ENCODE peak calls at places on chromosomes 1 and 21, in four cellular contexts. One of them, this sample, is unnamed.

GRCh38 chr1:64675718-64676345 is 69.0 kb upstream of the RAVER2 start:
- DNase-seq in IMR-90: peak; percentile 37
- DNase-seq in SK-N-SH: peak; percentile 41
- DNase-seq in OCI-LY7: peak; percentile 13
- DNase-seq in this sample: no peak

GRCh38 chr1:114229368-114229767 is 75.7 kb upstream of the SYT6 start:
- DNase-seq in SK-N-SH: no peak
- DNase-seq in IMR-90: no peak
- DNase-seq in OCI-LY7: no peak
- DNase-seq in this sample: no peak

GRCh38 chr1:41882068-41882477 is 36.6 kb downstream of the HIVEP3 start:
- DNase-seq in SK-N-SH: no peak
- DNase-seq in IMR-90: no peak
- DNase-seq in OCI-LY7: no peak
- DNase-seq in this sample: no peak

GRCh38 chr1:111639602-111640198 is 20.1 kb downstream of the RAP1A start:
- DNase-seq in SK-N-SH: no peak
- DNase-seq in OCI-LY7: no peak
- DNase-seq in IMR-90: no peak
- DNase-seq in this sample: no peak

GRCh38 chr1:101175474-101175873 is 61.3 kb upstream of the S1PR1 start:
- DNase-seq in SK-N-SH: no peak
- DNase-seq in IMR-90: no peak
- DNase-seq in OCI-LY7: no peak
- DNase-seq in this sample: no peak

GRCh38 chr1:156452863-156453262 is 47.7 kb downstream of the MEF2D start:
- DNase-seq in SK-N-SH: no peak
- DNase-seq in IMR-90: no peak
- DNase-seq in OCI-LY7: no peak
- DNase-seq in this sample: no peak

GRCh38 chr1:218439541-218440295 is 94.6 kb downstream of the TGFB2 start:
- DNase-seq in IMR-90: peak; percentile 15
- DNase-seq in OCI-LY7: no peak
- DNase-seq in SK-N-SH: no peak
- DNase-seq in this sample: no peak

GRCh38 chr1:185938396-185938795 is 204.2 kb downstream of the HMCN1 start:
- DNase-seq in IMR-90: peak; percentile 4
- DNase-seq in SK-N-SH: no peak
- DNase-seq in OCI-LY7: no peak
- DNase-seq in this sample: no peak

GRCh38 chr21:38716942-38717341 is 88.8 kb upstream of the ETS2 start:
- DNase-seq in OCI-LY7: no peak
- DNase-seq in IMR-90: peak; percentile 12
- DNase-seq in SK-N-SH: no peak
- DNase-seq in this sample: no peak

GRCh38 chr21:37478821-37479220 is 112.2 kb downstream of the DYRK1A start:
- DNase-seq in IMR-90: no peak
- DNase-seq in OCI-LY7: no peak
- DNase-seq in SK-N-SH: no peak
- DNase-seq in this sample: no peak

GRCh38 chr1:118973032-118973431 is 15.1 kb downstream of the TBX15 start:
- DNase-seq in OCI-LY7: no peak
- DNase-seq in IMR-90: no peak
- DNase-seq in SK-N-SH: no peak
- DNase-seq in this sample: no peak

GRCh38 chr1:165403835-165404482 is 41.0 kb downstream of the RXRG start:
- DNase-seq in IMR-90: no peak
- DNase-seq in SK-N-SH: peak; percentile 55
- DNase-seq in OCI-LY7: peak; percentile 22
- DNase-seq in this sample: peak; percentile 12

GRCh38 chr1:211829343-211830054 is 1.1 kb downstream of the LPGAT1 start:
- DNase-seq in IMR-90: no peak
- DNase-seq in SK-N-SH: peak; percentile 78
- DNase-seq in OCI-LY7: no peak
- DNase-seq in this sample: no peak

GRCh38 chr1:94304553-94304952 is 67.2 kb upstream of the ARHGAP29 start:
- DNase-seq in OCI-LY7: no peak
- DNase-seq in SK-N-SH: no peak
- DNase-seq in IMR-90: no peak
- DNase-seq in this sample: no peak

GRCh38 chr1:24289937-24290595 is 29.1 kb upstream of the GRHL3 start:
- DNase-seq in IMR-90: peak; percentile 81
- DNase-seq in SK-N-SH: peak; percentile 65
- DNase-seq in OCI-LY7: no peak
- DNase-seq in this sample: no peak

GRCh38 chr1:114540202-114540601 is 29.2 kb upstream of the TRIM33 start:
- DNase-seq in IMR-90: no peak
- DNase-seq in SK-N-SH: no peak
- DNase-seq in OCI-LY7: no peak
- DNase-seq in this sample: no peak

GRCh38 chr1:37189111-37189510 is 154.8 kb upstream of the GRIK3 start:
- DNase-seq in IMR-90: no peak
- DNase-seq in SK-N-SH: no peak
- DNase-seq in OCI-LY7: peak; percentile 6
- DNase-seq in this sample: no peak

GRCh38 chr1:246773213-246773641 is 49.0 kb downstream of the SCCPDH start:
- DNase-seq in OCI-LY7: peak; percentile 85
- DNase-seq in IMR-90: no peak
- DNase-seq in SK-N-SH: no peak
- DNase-seq in this sample: no peak

GRCh38 chr1:183185941-183186490 is at the start of gene LAMC2:
- DNase-seq in OCI-LY7: no peak
- DNase-seq in IMR-90: peak; percentile 52
- DNase-seq in SK-N-SH: no peak
- DNase-seq in this sample: no peak

GRCh38 chr1:178055779-178056471 is 38.0 kb upstream of the RASAL2 start:
- DNase-seq in SK-N-SH: no peak
- DNase-seq in OCI-LY7: peak; percentile 3
- DNase-seq in IMR-90: peak; percentile 25
- DNase-seq in this sample: no peak

GRCh38 chr1:4324621-4325020 is 329.8 kb upstream of the AJAP1 start:
- DNase-seq in OCI-LY7: no peak
- DNase-seq in IMR-90: no peak
- DNase-seq in SK-N-SH: no peak
- DNase-seq in this sample: no peak

GRCh38 chr1:211839106-211839505 is 8.5 kb upstream of the LPGAT1 start:
- DNase-seq in OCI-LY7: no peak
- DNase-seq in SK-N-SH: no peak
- DNase-seq in IMR-90: no peak
- DNase-seq in this sample: no peak

GRCh38 chr1:18062180-18062579 is 45.4 kb upstream of the IGSF21 start:
- DNase-seq in IMR-90: no peak
- DNase-seq in OCI-LY7: peak; percentile 4
- DNase-seq in SK-N-SH: no peak
- DNase-seq in this sample: no peak

GRCh38 chr1:66135165-66135564 is 342.5 kb downstream of the PDE4B start:
- DNase-seq in IMR-90: no peak
- DNase-seq in OCI-LY7: no peak
- DNase-seq in SK-N-SH: no peak
- DNase-seq in this sample: no peak

GRCh38 chr1:164767257-164768044 is 208.5 kb downstream of the PBX1 start:
- DNase-seq in IMR-90: peak; percentile 98
- DNase-seq in OCI-LY7: no peak
- DNase-seq in SK-N-SH: no peak
- DNase-seq in this sample: no peak

GRCh38 chr1:156510709-156511108 is 10.1 kb upstream of the MEF2D start:
- DNase-seq in IMR-90: peak; percentile 85
- DNase-seq in OCI-LY7: no peak
- DNase-seq in SK-N-SH: no peak
- DNase-seq in this sample: no peak

GRCh38 chr1:6141601-6142000 is 38.5 kb downstream of the CHD5 start:
- DNase-seq in OCI-LY7: peak; percentile 39
- DNase-seq in SK-N-SH: no peak
- DNase-seq in IMR-90: no peak
- DNase-seq in this sample: no peak

GRCh38 chr1:192580351-192580962 is 4.9 kb downstream of the RGS1 start:
- DNase-seq in IMR-90: peak; percentile 68
- DNase-seq in SK-N-SH: no peak
- DNase-seq in OCI-LY7: peak; percentile 48
- DNase-seq in this sample: no peak

GRCh38 chr1:22204989-22205913 is 62.4 kb upstream of the WNT4 start:
- DNase-seq in OCI-LY7: no peak
- DNase-seq in IMR-90: no peak
- DNase-seq in SK-N-SH: no peak
- DNase-seq in this sample: no peak

GRCh38 chr1:24890861-24891260 is 39.2 kb downstream of the RUNX3 start:
- DNase-seq in OCI-LY7: no peak
- DNase-seq in IMR-90: no peak
- DNase-seq in SK-N-SH: no peak
- DNase-seq in this sample: no peak

GRCh38 chr21:39073063-39073462 is 110.2 kb downstream of the PSMG1 start:
- DNase-seq in IMR-90: no peak
- DNase-seq in OCI-LY7: no peak
- DNase-seq in SK-N-SH: no peak
- DNase-seq in this sample: no peak

GRCh38 chr1:162222019-162222418 is 152.5 kb downstream of the NOS1AP start:
- DNase-seq in IMR-90: no peak
- DNase-seq in OCI-LY7: no peak
- DNase-seq in SK-N-SH: no peak
- DNase-seq in this sample: no peak

GRCh38 chr1:107706181-107706580 is 258.8 kb downstream of the VAV3 start:
- DNase-seq in IMR-90: no peak
- DNase-seq in OCI-LY7: no peak
- DNase-seq in SK-N-SH: no peak
- DNase-seq in this sample: no peak

DNA sequence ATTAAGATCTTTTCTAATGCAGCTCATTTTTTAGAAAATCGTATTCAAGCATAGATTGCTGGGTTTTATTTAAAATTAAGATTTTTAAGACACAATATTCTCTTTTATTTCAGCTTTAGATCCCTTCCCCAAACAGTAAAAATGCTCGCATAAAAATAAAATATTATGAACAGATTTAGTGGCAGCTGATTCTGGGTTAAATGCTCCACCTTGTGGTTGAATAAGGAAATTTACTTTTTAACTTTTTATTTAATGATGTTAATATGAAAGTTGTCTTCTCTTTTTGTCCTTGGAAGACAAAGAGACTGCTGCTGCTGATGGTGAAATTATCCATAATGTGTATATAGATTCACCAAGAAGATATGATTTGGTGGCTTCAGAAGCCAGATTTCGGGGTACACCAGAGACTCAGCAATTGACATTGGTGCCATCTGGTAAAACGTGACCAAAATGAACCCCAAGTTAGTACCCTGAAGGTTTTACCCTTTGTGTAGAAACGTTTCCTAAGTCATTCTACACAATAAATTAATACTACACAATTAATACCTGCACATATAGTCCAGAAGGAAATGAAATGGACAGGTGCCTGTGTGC is 128.0 kb downstream of the ADAMTS1 start:
- DNase-seq in OCI-LY7: peak; percentile 24
- DNase-seq in SK-N-SH: peak; percentile 24
- DNase-seq in IMR-90: peak; percentile 31
- DNase-seq in this sample: no peak
- H3K9me3 ChIP-seq in OCI-LY7: no peaks in the 10 kb centered on the region
- H3K9me3 ChIP-seq in SK-N-SH: no peaks in the 10 kb centered on the region
- H3K9me3 ChIP-seq in IMR-90: no peaks in the 10 kb centered on the region
- H3K9me3 ChIP-seq in this sample: no peaks in the 10 kb centered on the region

GRCh38 chr1:2853711-2854110 is 52.2 kb upstream of the TTC34 start:
- DNase-seq in SK-N-SH: no peak
- DNase-seq in OCI-LY7: no peak
- DNase-seq in IMR-90: no peak
- DNase-seq in this sample: no peak

GRCh38 chr1:2854151-2854550 is 52.7 kb upstream of the TTC34 start:
- DNase-seq in SK-N-SH: no peak
- DNase-seq in OCI-LY7: no peak
- DNase-seq in IMR-90: no peak
- DNase-seq in this sample: no peak

GRCh38 chr1:2856076-2856390 is 54.5 kb upstream of the TTC34 start:
- DNase-seq in OCI-LY7: no peak
- DNase-seq in SK-N-SH: no peak
- DNase-seq in IMR-90: no peak
- DNase-seq in this sample: no peak

GRCh38 chr1:2855206-2856075 is 53.9 kb upstream of the TTC34 start:
- DNase-seq in IMR-90: no peak
- DNase-seq in SK-N-SH: no peak
- DNase-seq in OCI-LY7: no peak
- DNase-seq in this sample: no peak

DNA sequence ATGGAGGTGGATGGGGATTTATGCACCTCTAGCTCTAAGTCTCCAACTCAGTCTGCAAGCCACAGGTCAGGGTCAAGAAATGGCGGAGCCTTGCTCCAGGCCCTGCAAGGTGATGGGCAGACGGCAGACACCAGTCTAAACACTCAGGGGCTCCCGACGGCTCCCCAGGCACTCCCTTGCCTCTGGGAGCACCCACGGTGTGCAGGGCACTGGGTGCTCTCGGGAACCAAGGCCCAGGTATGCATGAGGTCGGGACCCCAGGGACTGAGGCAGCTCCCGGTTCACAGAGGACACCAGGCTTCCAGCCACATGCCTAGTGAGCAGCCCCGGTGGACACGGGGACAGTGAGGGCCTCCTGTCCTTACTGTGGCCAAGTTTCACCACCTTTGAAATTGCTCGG is 53.1 kb upstream of the TTC34 start:
- DNase-seq in IMR-90: no peak
- DNase-seq in SK-N-SH: no peak
- DNase-seq in OCI-LY7: no peak
- DNase-seq in this sample: no peak
- H3K9me3 ChIP-seq in IMR-90: peaks cover 45% of the 10 kb centered on the region
- H3K9me3 ChIP-seq in SK-N-SH: no peaks in the 10 kb centered on the region
- H3K9me3 ChIP-seq in OCI-LY7: peaks cover 10% of the 10 kb centered on the region
- H3K9me3 ChIP-seq in this sample: no peaks in the 10 kb centered on the region

DNA sequence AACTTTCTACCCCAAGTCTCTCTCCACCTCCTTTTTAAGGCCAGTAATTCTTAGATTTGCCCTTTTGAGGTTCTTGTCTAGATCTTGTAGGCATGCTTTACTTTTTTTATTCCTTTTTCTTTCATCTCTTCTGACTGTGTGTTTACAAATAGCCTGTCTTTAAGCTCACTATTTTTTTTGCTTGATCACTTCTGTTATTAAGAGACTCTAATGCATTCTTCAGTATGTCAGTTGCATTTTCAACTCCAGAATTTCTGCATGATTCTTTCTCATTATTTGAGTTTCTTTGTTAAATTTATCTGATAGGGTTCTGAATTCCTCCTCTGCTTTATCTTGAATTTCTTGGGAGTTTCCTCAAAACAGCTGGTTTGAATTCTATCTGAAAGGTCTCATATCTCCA is 30.9 kb downstream of the XPR1 start:
- DNase-seq in OCI-LY7: no peak
- DNase-seq in SK-N-SH: no peak
- DNase-seq in IMR-90: no peak
- DNase-seq in this sample: no peak
- H3K9me3 ChIP-seq in OCI-LY7: peaks cover 27% of the 10 kb centered on the region
- H3K9me3 ChIP-seq in SK-N-SH: peaks cover 10% of the 10 kb centered on the region
- H3K9me3 ChIP-seq in IMR-90: peaks cover 6% of the 10 kb centered on the region
- H3K9me3 ChIP-seq in this sample: peaks cover 12% of the 10 kb centered on the region

DNA sequence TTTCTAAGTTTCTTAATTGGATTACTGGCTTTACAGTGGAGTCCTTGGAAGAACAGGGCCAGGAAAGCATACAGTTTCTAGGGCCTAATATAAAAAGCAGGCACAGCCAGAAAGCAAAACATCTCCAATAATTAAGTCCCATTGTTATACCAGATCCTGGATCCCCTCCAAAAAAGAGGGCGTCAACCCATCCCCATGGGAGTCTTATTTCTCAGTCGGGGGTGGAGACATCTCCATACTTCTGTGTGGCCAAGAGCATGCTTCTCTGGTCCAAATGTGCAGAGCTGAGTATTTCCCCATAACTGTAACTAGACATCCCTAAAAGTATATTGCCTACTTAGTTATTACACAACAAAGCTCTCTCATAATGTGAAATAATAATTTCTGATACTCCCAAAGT is 104.2 kb upstream of the SOX13 start:
- DNase-seq in SK-N-SH: no peak
- DNase-seq in OCI-LY7: no peak
- DNase-seq in IMR-90: no peak
- DNase-seq in this sample: no peak
- H3K9me3 ChIP-seq in SK-N-SH: peaks cover 10% of the 10 kb centered on the region
- H3K9me3 ChIP-seq in OCI-LY7: peaks cover 30% of the 10 kb centered on the region
- H3K9me3 ChIP-seq in IMR-90: peaks cover 8% of the 10 kb centered on the region
- H3K9me3 ChIP-seq in this sample: no peaks in the 10 kb centered on the region